ENCODE peak calls at places on chromosomes 11 and 22, in six cellular contexts. O, M, F, Z, B and W are unnamed samples. For H3K27me3, the result is how much of the 10 kb centered on the place peaks cover.

GRCh38 chr22:48428556-48429371 is 1398.9 kb downstream of the BRD1 start:
- DNase-seq in M (no peak), Z (no peak), F (no peak), B (no peak), O (no peak), W (no peak)

GRCh38 chr11:111137846-111138245 is 107.7 kb upstream of the POU2AF2 start:
- DNase-seq in M (no peak), F (no peak), O (no peak), Z (no peak), B (no peak), W (no peak)

GRCh38 chr11:94524293-94524692 is 12.0 kb downstream of the C11orf97 start:
- DNase-seq in B (no peak), M (no peak), Z (no peak), O (no peak), F (no peak), W (no peak)

GRCh38 chr11:67504950-67505561 is at the start of gene PITPNM1:
- DNase-seq in Z (peak), B (peak), M (peak), F (peak), O (peak), W (no peak)

GRCh38 chr11:96207459-96208449 is 135.2 kb downstream of the MAML2 start:
- DNase-seq in F (peak), M (no peak), O (no peak), B (no peak), Z (no peak), W (no peak)

GRCh38 chr11:10495464-10495786 is 40.4 kb downstream of the AMPD3 start:
- DNase-seq in O (no peak), F (no peak), Z (no peak), M (no peak), B (no peak), W (no peak)

GRCh38 chr11:100484948-100485347 is 202.1 kb upstream of the ARHGAP42 start:
- DNase-seq in F (no peak), O (no peak), Z (no peak), M (no peak), B (no peak), W (no peak)

GRCh38 chr11:70525006-70525405 is 126.7 kb downstream of the CTTN start:
- DNase-seq in O (no peak), M (peak), B (no peak), Z (no peak), F (no peak), W (no peak)

GRCh38 chr11:34305095-34305692 is 52.6 kb downstream of the ABTB2 start:
- DNase-seq in B (no peak), O (no peak), Z (no peak), M (no peak), F (no peak), W (peak)

GRCh38 chr22:29689872-29690213 is 30.0 kb upstream of the CABP7 start:
- DNase-seq in M (peak), B (peak), F (peak), O (peak), Z (peak), W (no peak)

GRCh38 chr11:20002312-20003216 is 157.7 kb downstream of the DBX1 start:
- DNase-seq in B (no peak), M (no peak), F (no peak), Z (no peak), O (no peak), W (no peak)

GRCh38 chr22:47631571-47632102 is 869.2 kb downstream of the TBC1D22A start:
- DNase-seq in F (no peak), M (no peak), O (no peak), B (no peak), Z (no peak), W (no peak)

GRCh38 chr11:132718711-132719641 is 813.3 kb downstream of the OPCML start:
- DNase-seq in B (no peak), O (no peak), Z (no peak), M (no peak), F (peak), W (peak)

GRCh38 chr22:40308999-40309578 is 37.2 kb upstream of the ADSL start:
- DNase-seq in O (no peak), B (no peak), M (no peak), Z (no peak), F (no peak), W (no peak)

GRCh38 chr11:118002010-118002540 is 15.9 kb downstream of the IL10RA start:
- DNase-seq in B (no peak), F (no peak), Z (no peak), O (no peak), M (no peak), W (no peak)

GRCh38 chr22:31084811-31085492 is 3.8 kb downstream of the SMTN start:
- DNase-seq in F (peak), B (peak), O (peak), M (peak), Z (peak), W (no peak)

GRCh38 chr22:42873361-42873760 is 16.3 kb upstream of the ARFGAP3 start:
- DNase-seq in O (no peak), M (no peak), Z (no peak), F (no peak), B (no peak), W (no peak)

GRCh38 chr11:96869207-96869606 is 479.4 kb downstream of the JRKL start:
- DNase-seq in B (no peak), Z (no peak), M (no peak), O (no peak), F (no peak), W (no peak)

GRCh38 chr22:43066844-43067385 is 22.3 kb downstream of the TTLL1 start:
- DNase-seq in M (no peak), O (no peak), B (no peak), Z (no peak), F (no peak), W (no peak)

GRCh38 chr11:62757846-62758788 is 3.3 kb upstream of the POLR2G start:
- DNase-seq in B (no peak), Z (no peak), F (no peak), O (peak), M (no peak), W (no peak)

GRCh38 chr22:19888131-19888746 is 33.6 kb upstream of the GNB1L start:
- DNase-seq in O (no peak), M (no peak), Z (no peak), F (no peak), B (no peak), W (no peak)

GRCh38 chr11:6474423-6474792 is 667 bp upstream of the TRIM3 start:
- DNase-seq in O (no peak), M (no peak), B (no peak), Z (no peak), F (no peak), W (no peak)

GRCh38 chr11:6473481-6474422 is at the start of gene TRIM3:
- DNase-seq in O (peak), B (peak), M (peak), F (peak), Z (peak), W (peak)

GRCh38 chr11:6475936-6476335 is 2.2 kb upstream of the TRIM3 start:
- DNase-seq in Z (no peak), F (no peak), O (peak), M (no peak), B (peak), W (no peak)

GRCh38 chr11:6476571-6476970 is 2.8 kb upstream of the TRIM3 start:
- DNase-seq in Z (no peak), F (no peak), M (no peak), B (no peak), O (peak), W (no peak)

GRCh38 chr11:6474806-6475500 is 1.2 kb upstream of the TRIM3 start:
- DNase-seq in B (no peak), M (no peak), O (peak), Z (no peak), F (no peak), W (no peak)
- H3K4me3 ChIP-seq in B (peak), M (peak), O (peak), Z (no peak), F (no peak), W (no peak)

GRCh38 chr11:122355968-122356367 is 240.0 kb upstream of the BLID start:
- DNase-seq in B (no peak), Z (no peak), M (no peak), O (no peak), F (no peak), W (no peak)

GRCh38 chr11:122363306-122363705 is 247.3 kb upstream of the BLID start:
- DNase-seq in M (no peak), F (no peak), O (no peak), Z (no peak), B (no peak), W (no peak)

GRCh38 chr11:122365545-122366380 is 249.7 kb upstream of the BLID start:
- DNase-seq in O (no peak), B (peak), Z (no peak), F (no peak), M (no peak), W (no peak)

GRCh38 chr11:122362381-122362780 is 246.4 kb upstream of the BLID start:
- DNase-seq in Z (no peak), O (no peak), B (no peak), M (no peak), F (no peak), W (no peak)

GRCh38 chr11:122360875-122361274 is 244.9 kb upstream of the BLID start:
- DNase-seq in B (no peak), Z (no peak), O (no peak), F (no peak), M (no peak), W (no peak)
- TF ChIP-seq CTCF in B (no peak), Z (no peak), O (peak), F (no peak), M (no peak), W (no peak)

DNA sequence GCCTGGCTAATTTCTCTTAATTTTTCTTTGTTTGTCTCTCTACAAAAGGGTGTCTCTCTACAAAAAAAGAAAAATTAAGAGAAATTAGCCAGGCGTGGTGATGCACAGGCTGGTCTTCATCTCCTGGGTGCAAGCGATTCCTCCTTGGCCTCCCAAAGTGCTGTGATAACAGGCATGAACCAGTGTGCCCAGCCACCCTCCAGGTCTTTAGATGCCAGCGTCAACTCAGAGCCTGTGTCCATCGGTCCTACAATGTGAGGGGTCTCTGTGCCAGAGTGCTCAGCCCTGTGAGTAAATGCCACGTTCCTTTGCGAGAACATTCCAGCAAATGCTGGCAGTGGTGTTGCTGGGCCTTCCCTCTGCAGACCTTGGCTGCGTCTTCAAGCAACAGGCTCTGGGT is 62.7 kb downstream of the IGF2 start:
- DNase-seq in B (no peak), M (no peak), Z (no peak), F (no peak), O (no peak), W (no peak)
- H3K27me3 ChIP-seq in B (under half), M (under half), Z (under half), F (under half), O (under half), W (under half)

DNA sequence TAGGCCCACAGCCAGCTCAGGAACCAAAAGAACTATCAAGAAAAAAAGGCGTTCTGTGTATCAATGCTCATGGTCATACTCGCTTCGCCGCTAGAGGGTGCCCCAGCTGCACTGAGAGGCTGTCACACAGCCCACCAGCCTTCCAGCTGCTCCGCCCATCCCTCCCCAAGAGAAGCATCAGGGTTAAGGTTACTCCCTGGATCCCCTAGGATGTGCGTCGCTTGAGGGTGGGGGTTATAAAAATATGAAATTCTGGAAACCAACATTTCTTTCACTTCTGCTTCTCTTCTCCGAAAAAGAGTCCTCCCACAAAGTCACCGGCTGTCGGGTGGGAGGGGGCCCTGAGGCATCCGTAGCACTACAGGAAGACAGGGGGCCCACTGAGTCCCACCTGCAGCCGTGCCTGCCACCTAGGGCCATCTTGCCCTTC is 1.7 kb downstream of the CBX6 start:
- DNase-seq in F (peak), M (peak), B (peak), Z (peak), O (peak), W (no peak)
- H3K4me3 ChIP-seq in F (peak), M (peak), B (peak), Z (no peak), O (peak), W (peak)

GRCh38 chr11:115503083-115503885 is 931 bp downstream of the CADM1 start:
- DNase-seq in M (peak), B (peak), O (peak), F (peak), Z (peak), W (peak)
- TF ChIP-seq CTCF in M (no peak), B (no peak), O (no peak), F (no peak), Z (peak), W (peak)

DNA sequence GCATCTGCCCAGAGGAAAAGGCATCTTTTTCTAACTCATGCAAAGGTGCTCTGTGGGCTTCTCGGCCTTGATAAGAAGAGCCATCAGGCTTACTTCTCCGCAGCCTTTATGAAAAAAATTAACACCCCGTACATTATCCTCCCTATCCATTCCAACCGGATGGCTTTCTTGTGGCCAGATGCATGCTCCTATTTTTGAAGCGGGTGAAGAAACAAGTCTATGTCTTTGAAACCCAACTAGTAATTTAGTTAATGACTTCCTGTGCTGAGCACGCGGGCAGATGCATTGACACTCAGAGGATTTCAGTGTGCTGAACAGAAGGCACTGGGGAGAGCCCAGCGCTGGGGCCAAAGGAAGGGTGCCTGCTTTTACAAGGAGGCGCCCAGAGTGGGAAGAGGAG is 53.3 kb downstream of the ARHGAP8 start:
- DNase-seq in F (no peak), M (no peak), Z (no peak), B (no peak), O (no peak), W (no peak)
- H3K27me3 ChIP-seq in F (under half), M (under half), Z (under half), B (under half), O (under half), W (under half)